ENCODE peak calls at places on chromosome 9, in seven cellular contexts. Z is neural progenitor cell, Q is esophagus squamous epithelium, X is lower lobe of right lung, T is cardiac muscle cell, V is adrenal gland, D is GM23338. G is an unnamed sample.

GRCh38 chr9:99079542-99079941 is 25.4 kb upstream of the TGFBR1 start:
- DNase-seq in Z (no peak), Q (no peak), X (no peak), T (no peak), V (no peak), D (no peak), G (no peak)

GRCh38 chr9:22098636-22099332 is 89.7 kb upstream of the CDKN2B start:
- DNase-seq in Z (no peak), Q (no peak), X (no peak), T (no peak), V (no peak), D (no peak), G (no peak)

GRCh38 chr9:131709741-131710499 is 30.0 kb downstream of the RAPGEF1 start:
- DNase-seq in Z (peak), Q (no peak), X (no peak), T (peak), V (no peak), D (peak), G (no peak)

GRCh38 chr9:38079410-38080105 is 10.5 kb upstream of the SHB start:
- DNase-seq in Z (no peak), Q (no peak), X (peak), T (peak), V (peak), D (no peak), G (peak)

GRCh38 chr9:127763918-127764384 is 14.5 kb downstream of the SH2D3C start:
- DNase-seq in Z (peak), Q (no peak), X (peak), T (peak), V (peak), D (peak), G (no peak)

GRCh38 chr9:86974421-86974820 is 27.1 kb upstream of the GAS1 start:
- DNase-seq in Z (no peak), Q (no peak), X (no peak), T (no peak), V (no peak), D (no peak), G (no peak)

GRCh38 chr9:32180597-32180996 is 203.8 kb upstream of the ACO1 start:
- DNase-seq in Z (no peak), Q (no peak), X (no peak), T (no peak), V (no peak), D (no peak), G (no peak)

GRCh38 chr9:5510360-5510931 is at the start of gene PDCD1LG2:
- DNase-seq in Z (no peak), Q (no peak), X (no peak), T (peak), V (no peak), D (no peak), G (no peak)

GRCh38 chr9:133752739-133753446 is 14.7 kb upstream of the SARDH start:
- DNase-seq in Z (no peak), Q (no peak), X (no peak), T (no peak), V (no peak), D (no peak), G (peak)

GRCh38 chr9:126690431-126691051 is 76.8 kb downstream of the LMX1B start:
- DNase-seq in Z (peak), Q (no peak), X (no peak), T (peak), V (peak), D (peak), G (no peak)

GRCh38 chr9:107425110-107426025 is 64.2 kb downstream of the KLF4 start:
- DNase-seq in Z (peak), Q (no peak), X (peak), T (peak), V (peak), D (peak), G (no peak)

DNA sequence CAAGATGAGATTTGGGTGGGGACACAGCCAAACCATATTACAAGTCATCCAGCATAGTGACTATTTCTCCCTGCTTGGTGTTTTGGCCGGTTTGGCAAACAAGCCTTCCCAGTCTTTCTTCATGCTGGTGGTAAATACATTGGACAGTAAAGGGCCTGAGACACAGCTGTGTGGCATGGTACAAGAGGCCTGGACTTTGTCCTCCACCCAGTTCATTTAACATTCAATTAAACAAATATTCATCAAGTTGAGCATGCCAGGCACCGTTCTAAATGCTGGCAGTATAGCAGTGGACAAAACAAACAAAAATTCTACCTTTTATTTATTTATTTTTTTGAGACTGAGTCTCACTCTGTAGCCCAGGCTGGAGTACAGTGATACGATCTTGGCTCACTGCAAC is 62.7 kb upstream of the SLC28A3 start:
- DNase-seq in Z (no peak), Q (no peak), X (no peak), T (no peak), V (no peak), D (no peak), G (no peak)
- H3K27ac ChIP-seq in Z (no peak), Q (no peak), X (no peak), T (no peak), V (no peak), D (no peak), G (no peak)

DNA sequence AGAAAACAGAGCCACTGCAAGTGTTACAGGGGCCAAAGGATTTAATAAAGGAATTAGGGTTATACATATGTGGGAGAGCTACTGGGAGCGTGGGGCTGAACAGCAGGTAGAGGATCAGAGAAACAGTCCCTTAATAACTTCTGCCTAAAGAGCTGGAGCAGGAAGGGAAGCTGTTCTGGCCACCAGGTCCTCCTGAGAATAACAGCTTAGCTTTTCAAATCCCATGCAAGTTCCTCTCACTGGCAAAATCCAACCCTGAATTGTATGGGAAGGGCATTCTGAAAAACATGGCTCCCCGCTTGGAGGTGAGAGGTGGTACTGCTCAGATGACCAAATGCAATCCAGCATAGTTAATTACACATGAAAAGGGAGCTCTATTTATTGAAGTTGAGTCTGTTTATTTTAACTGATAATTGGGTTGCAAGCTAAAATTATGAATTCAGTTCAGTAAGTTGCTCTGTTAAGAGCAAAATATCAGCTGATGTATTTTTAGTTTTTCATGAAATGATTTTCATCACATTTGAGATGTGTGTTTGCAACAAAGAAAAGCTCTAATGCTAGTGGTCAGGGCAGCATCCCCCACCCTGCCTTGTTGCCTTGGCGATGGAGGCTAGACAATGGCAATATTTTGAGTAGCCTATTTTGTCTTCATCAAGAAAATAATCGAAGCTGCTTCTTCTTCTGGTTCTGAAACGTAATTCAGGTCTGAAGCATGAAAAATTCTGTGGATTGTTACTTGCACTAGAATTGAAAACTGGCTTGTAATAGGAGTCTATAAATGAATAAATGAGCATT is 58.4 kb upstream of the SH3GL2 start:
- DNase-seq in Z (peak), Q (no peak), X (no peak), T (no peak), V (no peak), D (peak), G (no peak)
- TF ChIP-seq CTCF in Z (peak), Q (no peak), X (no peak), T (no peak), V (no peak), D (peak), G (no peak)

GRCh38 chr9:122349201-122349600 is 21.6 kb upstream of the PTGS1 start:
- DNase-seq in Z (no peak), Q (no peak), X (no peak), T (no peak), V (no peak), D (no peak), G (no peak)

GRCh38 chr9:122347348-122348287 is 23.2 kb upstream of the PTGS1 start:
- DNase-seq in Z (no peak), Q (no peak), X (no peak), T (peak), V (no peak), D (peak), G (no peak)

GRCh38 chr9:122348791-122349190 is 22.0 kb upstream of the PTGS1 start:
- DNase-seq in Z (no peak), Q (no peak), X (no peak), T (no peak), V (no peak), D (no peak), G (no peak)

GRCh38 chr9:122348288-122348777 is 22.5 kb upstream of the PTGS1 start:
- DNase-seq in Z (no peak), Q (no peak), X (no peak), T (no peak), V (no peak), D (peak), G (no peak)

DNA sequence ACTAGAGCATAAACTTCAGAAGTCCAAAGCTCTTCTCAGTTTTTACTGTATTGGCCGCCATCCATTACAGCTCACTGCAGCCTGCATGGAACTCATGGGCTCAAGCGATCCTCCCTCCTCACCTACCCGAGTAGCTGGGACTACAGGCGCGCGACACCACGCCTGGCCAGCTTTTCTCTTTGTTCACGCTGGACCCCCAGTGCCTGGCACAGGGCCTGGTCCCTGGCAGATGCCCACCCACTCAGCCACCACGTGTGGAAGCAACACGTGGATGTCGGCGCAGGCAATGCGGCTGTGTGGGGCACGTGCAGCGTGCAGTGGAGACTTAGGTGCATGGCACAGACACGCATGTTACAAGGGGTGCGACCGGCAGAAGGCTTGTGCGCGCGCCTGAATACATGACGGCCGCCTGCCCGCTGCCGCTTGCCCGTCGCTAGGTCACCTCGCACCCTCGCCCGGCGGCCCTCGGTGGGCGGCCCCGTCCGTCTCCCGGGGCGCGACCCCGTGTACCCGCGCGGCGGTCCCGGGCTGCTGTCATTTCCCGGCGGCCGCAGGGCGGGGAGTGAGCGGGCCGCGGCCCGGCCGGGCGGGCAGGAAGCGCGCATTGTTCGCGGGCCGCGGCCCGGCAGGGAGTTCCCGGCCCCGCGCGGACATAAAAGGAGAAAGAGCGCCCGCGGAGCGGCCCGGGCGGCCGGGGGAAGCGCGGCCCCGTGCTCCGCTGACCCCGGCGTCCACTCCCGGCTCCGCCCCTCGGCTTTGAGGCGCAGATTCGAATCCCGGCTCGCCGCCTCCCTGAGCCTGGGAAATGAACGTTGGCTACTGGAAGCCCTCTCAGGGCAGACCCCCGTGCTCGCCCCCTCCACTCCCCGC is 24.1 kb upstream of the PTGS1 start:
- DNase-seq in Z (peak), Q (no peak), X (peak), T (peak), V (peak), D (peak), G (no peak)
- H3K27ac ChIP-seq in Z (no peak), Q (peak), X (peak), T (no peak), V (peak), D (no peak), G (peak)

DNA sequence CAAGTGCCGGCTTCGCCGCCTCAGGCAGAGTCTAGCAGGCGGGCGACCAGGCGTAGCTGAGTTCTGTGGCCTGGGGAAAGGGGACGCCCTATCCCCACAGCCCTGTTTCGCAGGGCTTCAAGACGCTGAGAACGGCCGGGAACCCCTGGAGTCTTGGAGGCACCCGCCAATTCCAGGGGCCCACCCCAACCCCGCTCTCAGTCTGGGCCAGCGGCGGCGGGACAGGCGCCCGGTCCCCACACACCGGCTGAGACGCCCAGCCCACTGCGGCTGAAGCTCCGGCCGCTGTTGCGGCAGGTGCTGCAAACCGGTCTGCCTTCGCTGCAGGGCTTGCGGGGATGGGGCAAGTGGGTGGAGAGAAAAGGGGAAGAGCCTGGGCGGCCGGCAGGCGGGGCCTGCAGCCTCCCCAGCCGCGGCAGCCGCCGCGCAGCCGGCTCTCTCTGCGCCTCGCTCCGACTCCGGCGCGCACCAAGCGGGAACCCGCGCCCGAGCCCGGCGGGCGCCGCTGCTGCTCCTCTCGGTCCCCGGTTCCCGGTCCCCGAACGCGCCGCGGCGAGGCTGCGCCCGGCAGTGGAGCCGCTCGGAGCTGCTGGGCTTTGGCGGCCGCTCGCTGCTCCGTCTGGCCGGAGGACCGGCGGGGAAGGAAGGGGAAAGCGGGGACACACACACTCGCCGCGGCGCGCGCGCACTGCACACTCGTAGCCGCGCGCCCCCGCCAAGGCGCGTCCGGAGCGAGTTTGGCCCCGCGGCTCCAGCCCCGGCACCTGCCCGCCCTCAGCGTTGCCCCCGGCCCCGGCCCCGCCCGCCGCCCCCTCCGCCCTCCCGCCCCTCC is at the start of gene PIP5K1B:
- DNase-seq in Z (peak), Q (peak), X (peak), T (peak), V (peak), D (peak), G (no peak)
- TF ChIP-seq CTCF in Z (no peak), Q (no peak), X (peak), T (no peak), V (no peak), D (no peak), G (no peak)

DNA sequence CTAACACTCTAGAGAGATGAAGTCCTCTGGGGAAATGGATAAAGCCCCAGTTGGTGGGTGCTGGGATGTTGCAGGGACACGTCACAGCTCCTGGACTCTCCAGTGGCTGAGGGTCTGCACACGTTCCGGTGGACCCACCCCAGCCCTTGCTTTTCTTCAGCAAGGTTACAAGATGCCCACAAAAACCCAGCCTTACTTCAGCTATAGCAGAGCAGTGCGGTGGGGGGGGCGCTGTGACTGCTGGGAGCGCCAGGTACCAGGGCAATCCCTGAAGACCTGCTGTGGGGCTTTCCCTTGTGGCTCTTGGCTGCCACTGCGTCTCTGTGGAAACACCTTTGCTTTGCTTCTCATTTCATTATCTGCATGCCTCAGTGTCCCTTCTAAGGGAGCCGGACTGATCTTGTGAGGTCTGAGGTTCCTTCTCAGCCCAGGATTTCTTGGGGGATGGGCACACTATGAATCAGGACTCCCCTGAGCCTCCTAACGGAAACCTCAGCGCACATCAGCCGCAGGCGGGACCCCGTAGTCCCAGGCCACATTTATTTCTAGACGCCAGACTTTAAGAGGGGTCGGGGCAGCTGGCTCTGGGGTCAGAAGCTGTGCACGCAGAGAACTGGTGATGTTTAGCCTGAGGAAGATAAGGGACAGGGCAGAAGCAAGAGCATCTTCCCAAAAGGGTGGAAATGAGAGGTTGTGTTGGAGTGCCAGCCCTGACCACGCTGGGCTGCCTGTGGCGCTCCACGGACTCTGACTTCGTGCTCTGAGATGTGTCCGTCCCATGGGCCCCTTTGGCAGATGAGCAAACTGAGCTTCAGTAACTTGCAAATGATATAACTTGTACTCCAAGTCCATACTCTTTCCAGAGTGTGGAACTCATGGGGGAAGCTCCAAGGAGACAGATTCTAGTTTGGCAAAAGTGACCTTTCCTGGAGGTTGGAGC is 106.8 kb downstream of the WNK2 start:
- DNase-seq in Z (no peak), Q (no peak), X (no peak), T (no peak), V (no peak), D (peak), G (no peak)
- H3K27ac ChIP-seq in Z (no peak), Q (no peak), X (no peak), T (no peak), V (no peak), D (no peak), G (no peak)

GRCh38 chr9:113508111-113508749 is 44.7 kb downstream of the RGS3 start:
- DNase-seq in Z (no peak), Q (no peak), X (no peak), T (no peak), V (no peak), D (peak), G (no peak)
- TF ChIP-seq CTCF in Z (peak), Q (no peak), X (no peak), T (no peak), V (no peak), D (peak), G (no peak)

DNA sequence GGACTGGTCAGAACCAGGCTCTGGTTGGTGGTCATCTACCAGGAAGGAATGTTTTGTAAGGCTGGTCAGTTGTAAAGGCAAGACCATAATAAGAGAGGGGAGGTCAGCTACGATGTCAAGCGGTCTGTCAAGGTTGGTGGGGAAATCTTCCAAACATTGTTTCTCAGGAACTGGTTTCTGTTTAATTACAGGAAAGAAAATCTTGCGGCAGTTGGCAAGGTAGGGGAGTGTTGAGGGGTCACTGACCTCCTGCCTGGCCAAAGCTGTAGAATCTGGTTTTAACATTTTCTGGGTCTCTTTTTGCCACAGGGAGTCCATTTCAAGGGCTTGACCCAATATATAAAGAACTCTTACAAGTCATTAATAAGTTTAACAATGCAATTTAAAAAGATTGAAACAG is 39.0 kb upstream of the BARX1 start:
- DNase-seq in Z (no peak), Q (no peak), X (no peak), T (no peak), V (no peak), D (no peak), G (no peak)
- H3K27ac ChIP-seq in Z (no peak), Q (no peak), X (no peak), T (no peak), V (no peak), D (no peak), G (no peak)

DNA sequence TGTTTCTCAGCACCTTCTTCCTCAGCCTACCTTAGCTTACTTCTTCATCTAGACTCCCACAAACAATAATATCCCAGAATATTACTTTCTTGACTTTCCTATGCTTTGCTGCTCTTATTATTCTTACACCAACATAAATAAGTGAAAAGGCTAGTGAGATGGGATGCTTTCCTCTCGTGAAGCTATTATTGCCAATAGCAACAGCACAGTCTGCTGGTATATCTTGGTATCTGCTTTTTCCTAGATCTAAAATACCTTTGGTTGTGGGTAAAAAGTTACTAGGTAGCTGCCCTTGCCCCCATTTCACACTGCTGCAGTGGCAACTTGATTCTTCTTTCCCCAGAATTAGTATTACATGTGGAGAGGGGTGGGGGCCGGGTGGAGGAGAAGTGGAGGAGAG is 26.1 kb upstream of the GLIPR2 start:
- DNase-seq in Z (no peak), Q (no peak), X (no peak), T (peak), V (no peak), D (no peak), G (no peak)
- TF ChIP-seq CTCF in Z (no peak), Q (no peak), X (no peak), T (peak), V (no peak), D (peak), G (no peak)

G was measured in vagina.